ENCODE peak calls at places on chromosomes 5 and 9, in eight cellular contexts. M is iris pigment epithelial cell; U is uterus; I is activated CD4-positive, CD25-positive, alpha-beta regulatory T cell; C is ureter; T is right lobe of liver; V is amniotic epithelial cell; J is nucleus accumbens. N is an unnamed sample.
A peak's percentile ranks its signal among the peaks of the same experiment; 100 is the strongest.

GRCh38 chr5:172849636-172850453 is 15.8 kb downstream of the ERGIC1 start:
- DNase-seq in M (no peak), U (no peak), I (no peak), C (no peak), T (no peak), V (no peak), J (no peak), N (no peak)

GRCh38 chr9:96398582-96399334 is 15.2 kb upstream of the SLC35D2 start:
- DNase-seq in M (peak; percentile 16), U (no peak), I (no peak), C (no peak), T (no peak), V (peak; percentile 8), J (no peak), N (no peak)

GRCh38 chr5:5221731-5222130 is 81.6 kb downstream of the ADAMTS16 start:
- DNase-seq in M (peak; percentile 35), U (no peak), I (no peak), C (no peak), T (no peak), V (peak; percentile 24), J (no peak), N (no peak)

GRCh38 chr5:134143964-134144941 is 29.8 kb downstream of the TCF7 start:
- DNase-seq in M (no peak), U (no peak), I (no peak), C (no peak), T (no peak), V (no peak), J (no peak), N (no peak)

GRCh38 chr5:95565280-95565920 is 10.5 kb downstream of the ARSK start:
- DNase-seq in M (peak; percentile 81), U (no peak), I (no peak), C (no peak), T (no peak), V (peak; percentile 12), J (no peak), N (no peak)

GRCh38 chr5:3845249-3845648 is 249.6 kb downstream of the IRX1 start:
- DNase-seq in M (no peak), U (no peak), I (no peak), C (no peak), T (no peak), V (no peak), J (no peak), N (no peak)

GRCh38 chr5:98771389-98772109 is 1.9 kb upstream of the RGMB start:
- DNase-seq in M (peak; percentile 92), U (peak; percentile 65), I (no peak), C (peak; percentile 77), T (no peak), V (peak; percentile 86), J (peak; percentile 42), N (peak; percentile 41)

GRCh38 chr9:97510797-97511761 is 9.6 kb downstream of the TMOD1 start:
- DNase-seq in M (peak; percentile 69), U (peak; percentile 73), I (no peak), C (peak; percentile 27), T (no peak), V (no peak), J (no peak), N (no peak)

GRCh38 chr9:107855164-107855563 is 365.6 kb upstream of the KLF4 start:
- DNase-seq in M (no peak), U (no peak), I (no peak), C (no peak), T (no peak), V (no peak), J (no peak), N (no peak)

GRCh38 chr5:133861161-133861737 is 107.2 kb downstream of the C5orf15 start:
- DNase-seq in M (no peak), U (no peak), I (no peak), C (no peak), T (no peak), V (no peak), J (no peak), N (no peak)

GRCh38 chr9:95874989-95875304 is 544 bp upstream of the ERCC6L2 start:
- DNase-seq in M (peak; percentile 61), U (peak; percentile 45), I (peak; percentile 34), C (peak; percentile 65), T (peak; percentile 76), V (peak; percentile 53), J (peak; percentile 62), N (peak; percentile 44)

GRCh38 chr9:94656190-94656589 is 16.9 kb upstream of the FBP1 start:
- DNase-seq in M (peak; percentile 41), U (no peak), I (no peak), C (no peak), T (no peak), V (peak; percentile 21), J (no peak), N (no peak)

GRCh38 chr5:84028093-84028492 is 307.4 kb upstream of the HAPLN1 start:
- DNase-seq in M (peak; percentile 82), U (no peak), I (no peak), C (no peak), T (no peak), V (peak; percentile 63), J (no peak), N (no peak)

GRCh38 chr5:17896605-17897004 is 262.3 kb downstream of the TAF11L14 start:
- DNase-seq in M (peak; percentile 86), U (no peak), I (no peak), C (no peak), T (no peak), V (peak; percentile 66), J (no peak), N (no peak)

N was measured in C1 segment of cervical spinal cord.